ENCODE peak calls at places on chromosomes 5 and 9, in eight cellular contexts. T is AG09319; V is EL; W is Kasumi-1; N is amniotic stem cell; G is WERI-Rb-1; B is colonic mucosa; E is CD8-positive, alpha-beta memory T cell. Z is an unnamed sample.
A peak's percentile ranks its signal among the peaks of the same experiment; 100 is the strongest.

GRCh38 chr5:146623657-146624056 is 107.7 kb upstream of the GPR151 start:
- DNase-seq in N (no peak), E (no peak), T (no peak), B (no peak), G (no peak), V (no peak), W (no peak), Z (no peak)

GRCh38 chr5:151080620-151081425 is at the start of gene TNIP1:
- DNase-seq in N (peak; percentile 40), B (peak; percentile 97), G (peak; percentile 92), T (peak; percentile 83), W (peak; percentile 85), V (peak; percentile 93), E (peak; percentile 95), Z (no peak)

GRCh38 chr5:7548576-7548975 is 152.6 kb downstream of the ADCY2 start:
- DNase-seq in B (no peak), V (no peak), W (no peak), N (no peak), G (no peak), E (no peak), T (no peak), Z (no peak)

GRCh38 chr5:97355775-97356174 is 172.7 kb upstream of the RIOK2 start:
- DNase-seq in B (no peak), W (no peak), V (no peak), N (no peak), E (no peak), G (no peak), T (no peak), Z (no peak)

GRCh38 chr9:31582071-31582470 is 802.4 kb upstream of the ACO1 start:
- DNase-seq in T (no peak), W (no peak), B (no peak), E (no peak), V (no peak), N (no peak), G (no peak), Z (no peak)

GRCh38 chr5:74370168-74370567 is 270.4 kb downstream of the ENC1 start:
- DNase-seq in E (no peak), N (no peak), V (no peak), W (no peak), T (no peak), G (no peak), B (no peak), Z (no peak)

GRCh38 chr5:33650911-33651310 is 210.1 kb downstream of the TARS1 start:
- DNase-seq in B (no peak), V (peak; percentile 24), T (no peak), W (no peak), G (no peak), E (no peak), N (no peak), Z (no peak)

GRCh38 chr5:93899026-93899600 is 157.7 kb upstream of the POU5F2 start:
- DNase-seq in V (peak; percentile 18), G (no peak), W (peak; percentile 14), E (no peak), B (no peak), T (no peak), N (no peak), Z (no peak)

GRCh38 chr5:133509742-133510079 is 102.6 kb downstream of the FSTL4 start:
- DNase-seq in N (no peak), E (no peak), W (no peak), V (no peak), G (no peak), B (no peak), T (no peak), Z (no peak)

GRCh38 chr5:133274597-133274935 is 222.8 kb downstream of the HSPA4 start:
- DNase-seq in V (no peak), G (peak; percentile 60), N (no peak), W (no peak), E (no peak), B (no peak), T (no peak), Z (no peak)

GRCh38 chr9:115442054-115442453 is 324.1 kb upstream of the TNC start:
- DNase-seq in W (no peak), B (no peak), T (no peak), N (no peak), E (no peak), V (no peak), G (no peak), Z (no peak)